ENCODE peak calls at places on chromosome 22, in six cellular contexts. B is AG04450, M is body of pancreas, N is astrocyte of the spinal cord, H is spleen, Y is psoas muscle. D is an unnamed sample.

GRCh38 chr22:25623310-25623734 is 58.8 kb downstream of the GRK3 start:
- DNase-seq in B (no peak), M (no peak), N (no peak), H (no peak), Y (no peak), D (no peak)

GRCh38 chr22:49534386-49534785 is 293.3 kb downstream of the BRD1 start:
- DNase-seq in B (no peak), M (peak), N (no peak), H (peak), Y (no peak), D (no peak)

GRCh38 chr22:46537946-46538815 is 761 bp upstream of the CELSR1 start:
- DNase-seq in B (no peak), M (no peak), N (peak), H (no peak), Y (no peak), D (no peak)

GRCh38 chr22:24775769-24776492 is 1.4 kb upstream of the PIWIL3 start:
- DNase-seq in B (no peak), M (no peak), N (no peak), H (no peak), Y (no peak), D (no peak)

GRCh38 chr22:19705181-19705934 is 8.9 kb upstream of the SEPTIN5 start:
- DNase-seq in B (no peak), M (no peak), N (no peak), H (peak), Y (no peak), D (no peak)

GRCh38 chr22:29700949-29701927 is 18.6 kb upstream of the CABP7 start:
- DNase-seq in B (no peak), M (peak), N (no peak), H (no peak), Y (no peak), D (no peak)

GRCh38 chr22:27253108-27253507 is 548.4 kb downstream of the MN1 start:
- DNase-seq in B (no peak), M (no peak), N (no peak), H (no peak), Y (no peak), D (no peak)

GRCh38 chr22:42938449-42938848 is 76.5 kb downstream of the PACSIN2 start:
- DNase-seq in B (no peak), M (no peak), N (no peak), H (no peak), Y (no peak), D (no peak)

GRCh38 chr22:32777997-32778396 is 23.5 kb upstream of the TIMP3 start:
- DNase-seq in B (no peak), M (no peak), N (no peak), H (no peak), Y (no peak), D (no peak)

GRCh38 chr22:50250555-50251471 is at the start of gene HDAC10:
- DNase-seq in B (no peak), M (peak), N (peak), H (peak), Y (peak), D (no peak)

GRCh38 chr22:36253523-36254490 is 874 bp downstream of the APOL1 start:
- DNase-seq in B (no peak), M (peak), N (no peak), H (no peak), Y (peak), D (no peak)
- H3K4me3 ChIP-seq in B (no peak), M (no peak), N (no peak), H (peak), Y (peak), D (no peak)

GRCh38 chr22:18091916-18092526 is 14.2 kb downstream of the PEX26 start:
- DNase-seq in B (no peak), M (peak), N (peak), H (no peak), Y (peak), D (no peak)
- H3K4me3 ChIP-seq in B (peak), M (no peak), N (no peak), H (peak), Y (peak), D (no peak)

GRCh38 chr22:22681221-22681739 is 36.9 kb downstream of the GGTLC2 start:
- DNase-seq in B (no peak), M (no peak), N (no peak), H (no peak), Y (no peak), D (no peak)
- H3K4me3 ChIP-seq in B (no peak), M (no peak), N (no peak), H (no peak), Y (no peak), D (no peak)

DNA sequence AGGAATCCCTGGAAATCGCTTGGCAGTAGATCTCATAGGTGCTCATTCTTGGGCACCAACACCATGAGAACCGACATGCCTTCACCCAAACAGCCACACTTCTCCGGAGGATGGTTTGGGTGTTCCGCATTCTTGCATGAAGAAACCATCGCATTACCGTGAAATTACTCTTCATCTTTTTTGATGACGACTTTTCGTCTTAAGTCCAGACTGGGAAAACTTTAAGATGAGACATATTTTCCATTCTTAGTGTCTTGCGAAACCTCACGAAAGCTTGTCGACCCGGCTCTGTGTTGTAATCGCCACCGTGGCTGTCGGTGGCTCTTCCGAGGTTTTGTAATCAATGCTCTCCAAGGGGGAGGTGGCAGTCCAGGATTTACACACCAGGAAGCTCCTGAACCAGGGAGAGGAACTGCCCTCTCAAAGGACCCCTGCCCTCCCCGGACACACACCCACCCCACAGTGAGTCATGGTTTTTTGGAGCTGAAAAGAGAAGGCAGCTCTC is 1.7 kb downstream of the TOM1 start:
- DNase-seq in B (peak), M (peak), N (peak), H (peak), Y (peak), D (peak)
- H3K4me3 ChIP-seq in B (peak), M (no peak), N (no peak), H (no peak), Y (peak), D (no peak)

GRCh38 chr22:37218771-37219411 is 6.6 kb upstream of the SSTR3 start:
- DNase-seq in B (no peak), M (no peak), N (no peak), H (peak), Y (no peak), D (no peak)
- H3K4me3 ChIP-seq in B (no peak), M (no peak), N (no peak), H (no peak), Y (no peak), D (no peak)